ENCODE peak calls at places on chromosomes 4 and X, in six cellular contexts. P is SJSA1, K is right atrium auricular region, R is neural progenitor cell, X is endodermal cell, L is Peyer's patch. T is an unnamed sample.

GRCh38 chrX:110037181-110037580 is 34.3 kb downstream of the TMEM164 start:
- DNase-seq in P (no peak), K (no peak), R (no peak), X (no peak), L (no peak), T (no peak)

GRCh38 chrX:7330971-7331746 is 183.2 kb upstream of the PUDP start:
- DNase-seq in P (no peak), K (no peak), R (no peak), X (no peak), L (no peak), T (no peak)

GRCh38 chr4:154779362-154779947 is 1.6 kb upstream of the RBM46 start:
- DNase-seq in P (no peak), K (no peak), R (peak; percentile 41), X (no peak), L (no peak), T (no peak)

GRCh38 chr4:16123356-16124084 is 39.7 kb upstream of the PROM1 start:
- DNase-seq in P (no peak), K (no peak), R (peak; percentile 49), X (peak; percentile 46), L (no peak), T (no peak)

GRCh38 chrX:110216027-110216426 is 101.9 kb downstream of the AMMECR1 start:
- DNase-seq in P (no peak), K (no peak), R (no peak), X (no peak), L (no peak), T (no peak)

GRCh38 chrX:44889824-44890223 is 16.8 kb downstream of the KDM6A start:
- DNase-seq in P (no peak), K (no peak), R (no peak), X (no peak), L (no peak), T (no peak)

GRCh38 chr4:177041356-177041755 is 248.6 kb upstream of the VEGFC start:
- DNase-seq in P (no peak), K (no peak), R (no peak), X (no peak), L (no peak), T (no peak)

GRCh38 chr4:185204238-185204910 is 574 bp upstream of the CFAP97 start:
- DNase-seq in P (peak; percentile 15), K (no peak), R (no peak), X (no peak), L (no peak), T (no peak)

GRCh38 chr4:77418333-77418732 is 187.3 kb upstream of the CXCL13 start:
- DNase-seq in P (no peak), K (no peak), R (no peak), X (peak; percentile 50), L (no peak), T (no peak)

GRCh38 chrX:41981481-41982013 is 58.2 kb upstream of the CASK start:
- DNase-seq in P (no peak), K (no peak), R (no peak), X (no peak), L (no peak), T (no peak)

GRCh38 chr4:61924131-61924530 is 724.0 kb downstream of the ADGRL3 start:
- DNase-seq in P (no peak), K (no peak), R (no peak), X (no peak), L (no peak), T (no peak)

GRCh38 chr4:2934077-2934812 is 29.0 kb downstream of the NOP14 start:
- DNase-seq in P (no peak), K (peak; percentile 83), R (peak; percentile 48), X (peak; percentile 67), L (peak; percentile 77), T (peak; percentile 28)

GRCh38 chrX:14872851-14873675 is at the start of the genes FANCB and MOSPD2:
- DNase-seq in P (peak; percentile 86), K (peak; percentile 92), R (peak; percentile 97), X (peak; percentile 97), L (peak; percentile 93), T (peak; percentile 78)

GRCh38 chr4:14110407-14110806 is 482.9 kb upstream of the BOD1L1 start:
- DNase-seq in P (no peak), K (no peak), R (no peak), X (no peak), L (no peak), T (no peak)

GRCh38 chrX:153766871-153767673 is 3.0 kb downstream of the PLXNB3 start:
- DNase-seq in P (no peak), K (no peak), R (no peak), X (peak; percentile 60), L (peak; percentile 37), T (no peak)

GRCh38 chrX:49184294-49185061 is 1.7 kb downstream of the PRICKLE3 start:
- DNase-seq in P (peak; percentile 84), K (peak; percentile 94), R (peak; percentile 97), X (peak; percentile 97), L (peak; percentile 90), T (peak; percentile 76)

GRCh38 chr4:118270492-118270891 is 82.3 kb downstream of the PRSS12 start:
- DNase-seq in P (peak; percentile 17), K (no peak), R (peak; percentile 65), X (no peak), L (no peak), T (no peak)

GRCh38 chrX:19867411-19867732 is 20.0 kb downstream of the SH3KBP1 start:
- DNase-seq in P (no peak), K (no peak), R (no peak), X (no peak), L (no peak), T (no peak)

GRCh38 chr4:8351931-8352367 is 82.4 kb downstream of the HTRA3 start:
- DNase-seq in P (peak; percentile 5), K (no peak), R (no peak), X (no peak), L (no peak), T (no peak)

GRCh38 chr4:74375824-74376426 is 11.0 kb downstream of the EREG start:
- DNase-seq in P (no peak), K (no peak), R (no peak), X (no peak), L (peak; percentile 55), T (no peak)

GRCh38 chrX:132876509-132876837 is 82.0 kb downstream of the HS6ST2 start:
- DNase-seq in P (no peak), K (no peak), R (peak; percentile 57), X (peak; percentile 79), L (no peak), T (no peak)

GRCh38 chr4:150005537-150005936 is 72.7 kb upstream of the DCLK2 start:
- DNase-seq in P (no peak), K (no peak), R (no peak), X (no peak), L (no peak), T (no peak)

GRCh38 chr4:147071341-147071740 is 125.7 kb upstream of the TTC29 start:
- DNase-seq in P (no peak), K (no peak), R (no peak), X (no peak), L (no peak), T (no peak)

GRCh38 chr4:122733805-122734155 is 1.3 kb downstream of the BBS12 start:
- DNase-seq in P (no peak), K (no peak), R (no peak), X (no peak), L (no peak), T (no peak)

GRCh38 chr4:122728781-122729330 is 3.6 kb upstream of the BBS12 start:
- DNase-seq in P (no peak), K (no peak), R (no peak), X (no peak), L (no peak), T (no peak)

GRCh38 chr4:122731676-122732075 is 828 bp upstream of the BBS12 start:
- DNase-seq in P (no peak), K (no peak), R (no peak), X (no peak), L (no peak), T (no peak)

GRCh38 chr4:122732329-122733026 is at the start of gene BBS12:
- DNase-seq in P (peak; percentile 99), K (peak; percentile 99), R (peak; percentile 100), X (peak; percentile 100), L (peak; percentile 99), T (peak; percentile 97)
- H3K27ac ChIP-seq in P (peak within 1 kb of the TSS; percentile 64), K (peak within 1 kb of the TSS; percentile 72), R (peak within 1 kb of the TSS; percentile 72), X (peak within 1 kb of the TSS; percentile 65), L (peak within 1 kb of the TSS; percentile 85), T (peak within 1 kb of the TSS; percentile 86)

GRCh38 chr4:1244081-1244977 is 4.6 kb downstream of the CTBP1 start:
- DNase-seq in P (no peak), K (no peak), R (no peak), X (peak; percentile 38), L (peak; percentile 62), T (no peak)

GRCh38 chr4:1243451-1244080 is 5.4 kb downstream of the CTBP1 start:
- DNase-seq in P (no peak), K (no peak), R (no peak), X (peak; percentile 48), L (peak; percentile 42), T (no peak)

GRCh38 chr4:1246111-1246881 is 2.6 kb downstream of the CTBP1 start:
- DNase-seq in P (no peak), K (no peak), R (no peak), X (no peak), L (no peak), T (no peak)

GRCh38 chr4:1245481-1246051 is 3.4 kb downstream of the CTBP1 start:
- DNase-seq in P (no peak), K (no peak), R (no peak), X (peak; percentile 34), L (no peak), T (no peak)

GRCh38 chr4:1244978-1245471 is 3.9 kb downstream of the CTBP1 start:
- DNase-seq in P (no peak), K (no peak), R (no peak), X (peak; percentile 32), L (no peak), T (no peak)
- H3K4me1 ChIP-seq in P (peaks cover 13% of the 10 kb centered on the region), K (no peaks in the 10 kb centered on the region), R (peaks cover 10% of the 10 kb centered on the region), X (peaks cover 4% of the 10 kb centered on the region), L (peaks cover 45% of the 10 kb centered on the region), T (peaks cover 67% of the 10 kb centered on the region)

DNA sequence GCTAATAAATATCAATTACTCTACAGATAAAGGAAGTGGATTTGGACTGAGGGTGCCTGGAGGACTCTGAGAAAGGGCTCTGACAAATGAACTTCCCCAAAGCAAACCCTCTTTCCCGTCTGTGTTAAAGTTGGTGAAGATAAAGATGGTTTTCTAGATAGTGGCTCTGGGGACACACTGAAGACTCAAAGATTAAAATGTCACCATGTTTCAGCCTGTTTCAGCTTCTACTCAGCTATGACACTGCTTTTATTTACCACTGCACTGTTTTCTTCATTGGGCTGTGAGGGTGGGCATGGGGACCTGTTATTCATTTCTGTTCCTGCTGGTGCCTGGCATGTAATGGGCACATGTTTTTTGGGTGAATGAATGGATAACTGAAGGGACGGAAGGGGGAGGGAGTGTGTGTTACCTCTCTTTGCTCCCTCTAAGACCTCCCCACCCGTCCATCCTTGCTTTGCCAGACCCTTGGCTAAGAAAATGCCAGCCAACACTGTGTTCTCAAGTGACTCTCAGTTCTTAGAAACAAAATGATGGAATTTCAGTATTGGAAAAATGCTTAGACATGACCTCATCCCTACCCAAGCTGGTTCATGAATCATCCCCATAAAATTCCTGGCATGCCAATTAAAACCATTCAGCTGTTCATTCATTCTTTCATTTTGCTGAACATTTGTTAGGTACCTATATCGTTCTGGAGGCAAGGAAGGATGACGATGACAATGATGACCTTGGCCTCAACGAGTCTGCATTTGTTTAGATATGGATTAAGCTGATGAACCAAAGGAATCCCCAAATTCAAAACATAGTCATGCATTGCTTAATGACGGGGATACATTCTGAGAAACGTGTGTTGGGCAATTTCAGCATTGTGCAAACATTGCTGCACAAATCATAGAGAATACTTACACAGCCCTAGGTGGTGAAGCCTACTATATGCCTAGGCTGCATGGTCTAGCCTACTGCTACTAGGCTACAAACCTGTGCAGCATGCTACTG is 13.4 kb upstream of the STK32B start:
- DNase-seq in P (peak; percentile 86), K (no peak), R (no peak), X (no peak), L (no peak), T (no peak)
- H3K27ac ChIP-seq in P (peak overlapping the region; percentile 82), K (no peak overlapping the region), R (no peak overlapping the region), X (no peak overlapping the region), L (no peak overlapping the region), T (no peak overlapping the region)

GRCh38 chr4:133150643-133151300 is 1.7 kb downstream of the PCDH10 start:
- DNase-seq in P (no peak), K (no peak), R (peak; percentile 55), X (peak; percentile 80), L (no peak), T (no peak)
- H3K4me1 ChIP-seq in P (no peaks in the 10 kb centered on the region), K (no peaks in the 10 kb centered on the region), R (peaks cover 21% of the 10 kb centered on the region), X (no peaks in the 10 kb centered on the region), L (no peaks in the 10 kb centered on the region), T (peaks cover 12% of the 10 kb centered on the region)

T was measured in thoracic aorta.